ENCODE peak calls at places on chromosomes 16 and 17, in eight cellular contexts. O is LHCN-M2; T is H9; K is neural crest cell; X is activated T-cell treated with anti-CD3 and anti-CD28 coated beads, Interleukin-2, amount 50 U/mL, for 72 hours; P is activated CD8-positive, alpha-beta T cell treated with anti-CD3 and anti-CD28 coated beads, Interleukin-2, amount 10 ng/mL, durations not matched to agents 7 days and 5 days; C is AG10803; Z is activated naive CD4-positive, alpha-beta T cell treated with anti-CD3 and anti-CD28 coated beads, Interleukin-2, amount 50 U/mL, for 16 hours. A is an unnamed sample.

GRCh38 chr17:8109669-8110455 is 8.5 kb downstream of the ALOXE3 start:
- DNase-seq in O (no peak), T (peak), K (peak), X (peak), P (peak), C (no peak), Z (peak), A (peak)

GRCh38 chr16:1156111-1156982 is 3.4 kb downstream of the CACNA1H start:
- DNase-seq in O (no peak), T (no peak), K (no peak), X (no peak), P (no peak), C (no peak), Z (no peak), A (peak)

GRCh38 chr16:23318639-23319038 is 16.5 kb downstream of the SCNN1B start:
- DNase-seq in O (no peak), T (no peak), K (no peak), X (no peak), P (no peak), C (no peak), Z (no peak), A (no peak)

GRCh38 chr16:89920723-89921122 is 2.1 kb downstream of the MC1R start:
- DNase-seq in O (no peak), T (peak), K (no peak), X (no peak), P (no peak), C (peak), Z (no peak), A (no peak)

GRCh38 chr17:27810902-27811557 is 10.7 kb upstream of the NOS2 start:
- DNase-seq in O (no peak), T (no peak), K (no peak), X (no peak), P (no peak), C (peak), Z (no peak), A (no peak)

GRCh38 chr17:31541559-31541958 is 150.1 kb downstream of the RAB11FIP4 start:
- DNase-seq in O (no peak), T (peak), K (no peak), X (no peak), P (no peak), C (no peak), Z (no peak), A (no peak)

GRCh38 chr16:11253009-11253994 is 2.7 kb downstream of the SOCS1 start:
- DNase-seq in O (peak), T (no peak), K (no peak), X (peak), P (peak), C (peak), Z (no peak), A (no peak)

GRCh38 chr16:57615813-57616212 is 12.6 kb upstream of the ADGRG1 start:
- DNase-seq in O (no peak), T (peak), K (no peak), X (no peak), P (no peak), C (no peak), Z (no peak), A (peak)

GRCh38 chr17:57694051-57694450 is 51.0 kb downstream of the CCDC182 start:
- DNase-seq in O (no peak), T (no peak), K (no peak), X (no peak), P (no peak), C (no peak), Z (no peak), A (no peak)

GRCh38 chr16:31073073-31073822 is 792 bp downstream of the ZNF668 start:
- DNase-seq in O (peak), T (peak), K (peak), X (peak), P (peak), C (peak), Z (peak), A (peak)

GRCh38 chr16:72419638-72420037 is 247.7 kb upstream of the PMFBP1 start:
- DNase-seq in O (no peak), T (no peak), K (no peak), X (no peak), P (no peak), C (no peak), Z (no peak), A (no peak)

GRCh38 chr16:6510261-6510660 is 822.4 kb upstream of the RBFOX1 start:
- DNase-seq in O (no peak), T (no peak), K (no peak), X (no peak), P (no peak), C (no peak), Z (no peak), A (no peak)

GRCh38 chr17:2416010-2416734 is 15.3 kb upstream of the MNT start:
- DNase-seq in O (peak), T (peak), K (peak), X (peak), P (peak), C (peak), Z (peak), A (peak)

GRCh38 chr17:62380253-62380652 is at the start of gene EFCAB3:
- DNase-seq in O (no peak), T (no peak), K (no peak), X (no peak), P (no peak), C (no peak), Z (no peak), A (no peak)

GRCh38 chr17:59329558-59330313 is 1.7 kb upstream of the YPEL2 start:
- DNase-seq in O (peak), T (peak), K (peak), X (peak), P (peak), C (peak), Z (peak), A (peak)

GRCh38 chr17:20191066-20191465 is 181.9 kb downstream of the SPECC1 start:
- DNase-seq in O (peak), T (no peak), K (no peak), X (no peak), P (no peak), C (peak), Z (no peak), A (no peak)

GRCh38 chr16:57132470-57132869 is 40.1 kb downstream of the CPNE2 start:
- DNase-seq in O (no peak), T (no peak), K (no peak), X (no peak), P (no peak), C (no peak), Z (no peak), A (no peak)

GRCh38 chr16:48165961-48166578 is 10.3 kb upstream of the ABCC12 start:
- DNase-seq in O (peak), T (no peak), K (no peak), X (no peak), P (no peak), C (no peak), Z (no peak), A (no peak)

GRCh38 chr17:37160940-37161339 is 212.2 kb downstream of the AATF start:
- DNase-seq in O (peak), T (no peak), K (no peak), X (no peak), P (no peak), C (peak), Z (no peak), A (no peak)

GRCh38 chr17:76469076-76469990 is 1.9 kb downstream of the AANAT start:
- DNase-seq in O (no peak), T (peak), K (no peak), X (no peak), P (no peak), C (no peak), Z (no peak), A (no peak)

GRCh38 chr16:72013888-72014538 is 5.5 kb downstream of the DHODH start:
- DNase-seq in O (no peak), T (no peak), K (no peak), X (no peak), P (no peak), C (no peak), Z (no peak), A (peak)

GRCh38 chr17:68320311-68320865 is 29.1 kb downstream of the ARSG start:
- DNase-seq in O (no peak), T (peak), K (no peak), X (no peak), P (no peak), C (no peak), Z (no peak), A (no peak)

GRCh38 chr17:51761105-51761504 is 397.4 kb downstream of the CA10 start:
- DNase-seq in O (no peak), T (no peak), K (no peak), X (no peak), P (no peak), C (no peak), Z (no peak), A (no peak)

GRCh38 chr17:41538565-41538991 is 10.5 kb upstream of the KRT19 start:
- DNase-seq in O (peak), T (no peak), K (no peak), X (no peak), P (no peak), C (peak), Z (no peak), A (no peak)

GRCh38 chr16:88536510-88536909 is 33.7 kb upstream of the ZC3H18 start:
- DNase-seq in O (no peak), T (peak), K (no peak), X (no peak), P (no peak), C (no peak), Z (no peak), A (no peak)

GRCh38 chr16:67278773-67279295 is 498 bp upstream of the PLEKHG4 start:
- DNase-seq in O (no peak), T (peak), K (no peak), X (peak), P (peak), C (no peak), Z (peak), A (peak)

GRCh38 chr16:66357523-66357928 is 9.0 kb upstream of the CDH5 start:
- DNase-seq in O (peak), T (peak), K (peak), X (peak), P (peak), C (peak), Z (no peak), A (peak)

GRCh38 chr16:13110124-13110796 is 208.9 kb downstream of the SHISA9 start:
- DNase-seq in O (peak), T (peak), K (peak), X (no peak), P (no peak), C (peak), Z (no peak), A (no peak)

GRCh38 chr17:45372325-45372869 is 55.6 kb upstream of the MAP3K14 start:
- DNase-seq in O (peak), T (peak), K (no peak), X (no peak), P (no peak), C (peak), Z (no peak), A (no peak)

GRCh38 chr16:80614908-80615696 is 74.3 kb downstream of the DYNLRB2 start:
- DNase-seq in O (peak), T (no peak), K (no peak), X (no peak), P (no peak), C (peak), Z (no peak), A (no peak)

A was measured in testis.